ENCODE peak calls at places on chromosomes 13 and 19, in seven cellular contexts. N is cardiac muscle cell, T is fibroblast of pulmonary artery, P is stomach, I is lower leg skin, K is astrocyte of the spinal cord, U is neural crest cell. W is an unnamed sample.

GRCh38 chr13:96994030-96994848 is at the start of gene OXGR1:
- DNase-seq in N (peak; percentile 11), T (no peak), P (no peak), I (no peak), K (no peak), U (peak; percentile 12), W (no peak)

GRCh38 chr13:21675095-21676007 is 4.5 kb downstream of the FGF9 start:
- DNase-seq in N (peak; percentile 59), T (no peak), P (peak; percentile 40), I (no peak), K (no peak), U (peak; percentile 3), W (no peak)

GRCh38 chr13:23743717-23744116 is 145.5 kb downstream of the MIPEP start:
- DNase-seq in N (no peak), T (no peak), P (no peak), I (no peak), K (no peak), U (no peak), W (no peak)

GRCh38 chr19:5903054-5903501 is 512 bp downstream of the NDUFA11 start:
- DNase-seq in N (peak; percentile 30), T (peak; percentile 49), P (no peak), I (no peak), K (no peak), U (no peak), W (no peak)

GRCh38 chr13:46761866-46762265 is 35.1 kb downstream of the ESD start:
- DNase-seq in N (no peak), T (no peak), P (peak; percentile 35), I (no peak), K (no peak), U (no peak), W (no peak)

GRCh38 chr13:98768522-98768921 is 16.1 kb upstream of the SLC15A1 start:
- DNase-seq in N (no peak), T (no peak), P (no peak), I (no peak), K (no peak), U (no peak), W (no peak)

GRCh38 chr13:113410472-113411201 is 42.7 kb downstream of the ADPRHL1 start:
- DNase-seq in N (no peak), T (peak; percentile 15), P (no peak), I (no peak), K (peak; percentile 88), U (no peak), W (no peak)

GRCh38 chr13:98397221-98397620 is 179.7 kb downstream of the STK24 start:
- DNase-seq in N (no peak), T (peak; percentile 30), P (no peak), I (no peak), K (peak; percentile 32), U (no peak), W (no peak)

GRCh38 chr19:17950310-17951150 is 16.4 kb upstream of the KCNN1 start:
- DNase-seq in N (peak; percentile 51), T (no peak), P (no peak), I (no peak), K (no peak), U (no peak), W (no peak)

GRCh38 chr13:26463848-26464247 is 93.6 kb upstream of the WASF3 start:
- DNase-seq in N (no peak), T (no peak), P (no peak), I (no peak), K (no peak), U (no peak), W (no peak)

GRCh38 chr13:41006951-41007350 is 12.2 kb downstream of the ELF1 start:
- DNase-seq in N (no peak), T (no peak), P (no peak), I (no peak), K (no peak), U (no peak), W (no peak)

GRCh38 chr13:41004875-41005693 is 14.0 kb downstream of the ELF1 start:
- DNase-seq in N (no peak), T (peak; percentile 27), P (no peak), I (no peak), K (no peak), U (no peak), W (no peak)

GRCh38 chr13:41007359-41008118 is 11.6 kb downstream of the ELF1 start:
- DNase-seq in N (no peak), T (no peak), P (no peak), I (no peak), K (no peak), U (no peak), W (no peak)

GRCh38 chr13:41006296-41006695 is 12.8 kb downstream of the ELF1 start:
- DNase-seq in N (no peak), T (no peak), P (no peak), I (no peak), K (no peak), U (no peak), W (no peak)

GRCh38 chr13:41005709-41006108 is 13.4 kb downstream of the ELF1 start:
- DNase-seq in N (no peak), T (no peak), P (no peak), I (no peak), K (no peak), U (no peak), W (no peak)
- TF ChIP-seq CTCF in N (no peak), T (no peak), P (no peak), I (no peak), K (no peak), U (no peak), W (no peak)

GRCh38 chr19:58556633-58557252 is 1.7 kb downstream of the UBE2M start:
- DNase-seq in N (no peak), T (no peak), P (no peak), I (no peak), K (no peak), U (no peak), W (no peak)

GRCh38 chr19:58553799-58554493 is 959 bp downstream of the CHMP2A start:
- DNase-seq in N (no peak), T (no peak), P (no peak), I (no peak), K (no peak), U (peak; percentile 22), W (no peak)

GRCh38 chr19:58555920-58556632 is 1.2 kb upstream of the CHMP2A start:
- DNase-seq in N (no peak), T (no peak), P (no peak), I (no peak), K (no peak), U (no peak), W (no peak)

GRCh38 chr19:58555369-58555885 is 522 bp upstream of the CHMP2A start:
- DNase-seq in N (no peak), T (no peak), P (no peak), I (no peak), K (no peak), U (no peak), W (no peak)

DNA sequence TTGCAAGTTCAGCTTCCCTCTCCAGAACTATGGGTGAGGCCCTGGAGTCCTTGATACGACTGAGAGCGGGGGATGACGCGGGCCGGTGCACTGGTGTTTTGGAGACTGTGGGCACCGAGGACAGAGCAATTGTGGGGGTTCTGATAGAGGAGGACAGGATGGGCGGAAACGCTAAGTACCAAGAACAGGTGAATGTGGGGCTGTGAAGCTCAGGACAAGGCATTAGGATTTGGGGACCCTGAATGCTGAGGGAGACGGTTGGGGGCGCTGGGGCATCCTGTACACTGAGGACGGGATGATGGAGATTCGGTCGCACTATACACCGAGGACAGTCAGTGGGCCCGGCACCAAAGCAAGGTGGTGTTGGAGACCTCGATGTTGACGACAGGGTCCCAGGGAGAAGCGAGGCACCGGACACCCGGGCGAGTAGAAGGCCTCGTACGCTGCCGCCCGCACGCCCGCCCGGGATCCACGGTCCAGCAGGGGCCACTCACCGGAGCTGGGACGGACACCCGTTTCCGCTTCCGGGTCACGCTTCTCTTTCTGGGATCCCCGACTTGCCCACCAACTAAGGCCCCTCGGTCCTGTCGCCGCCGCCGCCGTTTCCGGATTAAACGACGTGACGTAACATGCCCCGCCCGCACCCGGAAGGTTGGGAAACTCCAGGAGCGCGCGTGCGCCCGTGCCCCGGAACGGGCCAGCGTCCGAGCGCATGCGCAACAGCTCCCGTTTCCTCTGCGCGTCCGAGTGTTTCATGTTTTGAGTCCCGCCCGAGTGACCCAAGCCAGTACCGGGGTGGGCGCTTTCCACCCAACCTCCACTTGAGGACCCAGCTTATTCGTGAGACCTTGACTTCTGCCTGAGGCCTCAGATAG is at the start of gene CHMP2A:
- DNase-seq in N (peak; percentile 99), T (peak; percentile 97), P (peak; percentile 99), I (peak; percentile 97), K (peak; percentile 98), U (peak; percentile 97), W (peak; percentile 98)
- TF ChIP-seq CTCF in N (no peak), T (no peak), P (no peak), I (no peak), K (no peak), U (no peak), W (no peak)

GRCh38 chr19:42214810-42215209 is 2.7 kb downstream of the DEDD2 start:
- DNase-seq in N (no peak), T (no peak), P (no peak), I (no peak), K (no peak), U (no peak), W (no peak)

GRCh38 chr19:42217522-42218442 is at the start of gene DEDD2:
- DNase-seq in N (peak; percentile 96), T (peak; percentile 97), P (peak; percentile 99), I (peak; percentile 97), K (peak; percentile 96), U (peak; percentile 98), W (peak; percentile 97)

GRCh38 chr19:42219812-42220750 is at the start of gene ZNF526:
- DNase-seq in N (peak; percentile 98), T (peak; percentile 97), P (peak; percentile 98), I (peak; percentile 97), K (peak; percentile 98), U (peak; percentile 96), W (peak; percentile 96)

GRCh38 chr19:42220751-42221097 is 612 bp downstream of the ZNF526 start:
- DNase-seq in N (no peak), T (no peak), P (no peak), I (no peak), K (no peak), U (no peak), W (no peak)

DNA sequence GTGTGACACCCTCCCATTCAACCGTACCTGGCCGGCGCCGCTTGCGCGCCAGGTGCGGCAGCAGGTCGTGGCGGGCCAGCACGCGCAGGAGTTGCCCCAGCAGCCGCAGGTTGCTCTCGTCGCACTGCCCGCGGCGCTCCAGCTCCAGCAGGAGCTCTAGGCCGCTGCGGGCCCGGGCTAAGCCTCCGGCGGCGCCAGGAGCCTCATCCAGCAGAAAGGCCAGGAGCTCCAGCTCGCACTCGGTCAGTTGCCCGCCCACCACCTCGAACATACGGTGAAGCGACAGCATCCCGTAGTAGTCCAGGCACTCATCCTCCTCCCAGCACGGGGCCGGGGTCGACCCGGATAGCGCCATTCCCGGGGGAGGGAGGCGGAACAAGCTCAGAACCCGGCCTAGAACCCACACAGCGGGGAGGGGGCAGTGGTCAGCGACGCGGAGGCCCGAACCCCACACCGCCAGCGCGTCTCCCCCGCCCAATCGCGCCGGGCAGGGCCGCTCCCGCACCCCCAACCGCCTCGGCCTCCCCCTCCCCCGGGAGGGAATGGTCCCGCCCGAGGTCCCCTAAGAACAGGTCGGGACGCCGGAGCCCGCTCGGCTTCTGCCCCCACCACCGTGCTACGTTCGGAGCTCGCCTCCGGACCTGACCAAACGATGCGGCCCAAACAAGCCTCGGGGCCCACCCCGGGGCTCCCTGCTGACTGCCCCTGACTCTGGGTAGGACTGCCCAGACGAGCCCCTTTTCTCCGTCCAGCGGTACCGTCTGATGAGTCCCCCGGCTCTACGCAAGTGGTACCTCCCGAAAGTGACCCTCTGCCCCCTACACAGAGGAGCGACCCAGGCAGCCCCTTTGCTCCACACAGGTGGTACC is 590 bp downstream of the DEDD2 start:
- DNase-seq in N (peak; percentile 74), T (peak; percentile 24), P (peak; percentile 51), I (no peak), K (peak; percentile 42), U (peak; percentile 46), W (peak; percentile 47)
- TF ChIP-seq CTCF in N (no peak), T (no peak), P (no peak), I (no peak), K (no peak), U (no peak), W (no peak)

GRCh38 chr13:101115762-101116161 is 300.5 kb downstream of the NALCN start:
- DNase-seq in N (no peak), T (peak; percentile 3), P (no peak), I (no peak), K (peak; percentile 70), U (no peak), W (no peak)
- TF ChIP-seq CTCF in N (no peak), T (peak; percentile 19), P (no peak), I (no peak), K (peak; percentile 47), U (peak; percentile 50), W (no peak)